ENCODE peak calls at places on chromosomes 5 and 9, in eight cellular contexts. One of them, this sample, is unnamed.

GRCh38 chr9:1210954-1211353 is 160.8 kb downstream of the DMRT2 start:
- DNase-seq in EH: peak; percentile 46
- DNase-seq in activated T-cell treated with anti-CD3 and anti-CD28 coated beads, Interleukin-2, amount 50 U/mL, for 48 hours: no peak
- DNase-seq in GM10248: no peak
- DNase-seq in MCF 10A: no peak
- DNase-seq in activated T-helper 2 cell treated with anti-CD3 and anti-CD28 coated beads, Interferon-gamma antibody, Interleukin-2, Interleukin-4, amounts not matched to agents 10 μg/mL and 5 μg/mL and 100 μg/mL, durations not matched to agents 14 hours and 24 hours and 36 hours: no peak
- DNase-seq in T-cell: no peak
- DNase-seq in myocyte: no peak
- DNase-seq in this sample: no peak

GRCh38 chr5:114467141-114467540 is 105.3 kb downstream of the KCNN2 start:
- DNase-seq in MCF 10A: no peak
- DNase-seq in GM10248: no peak
- DNase-seq in myocyte: no peak
- DNase-seq in T-cell: no peak
- DNase-seq in activated T-cell treated with anti-CD3 and anti-CD28 coated beads, Interleukin-2, amount 50 U/mL, for 48 hours: no peak
- DNase-seq in activated T-helper 2 cell treated with anti-CD3 and anti-CD28 coated beads, Interferon-gamma antibody, Interleukin-2, Interleukin-4, amounts not matched to agents 10 μg/mL and 5 μg/mL and 100 μg/mL, durations not matched to agents 14 hours and 24 hours and 36 hours: no peak
- DNase-seq in EH: peak; percentile 59
- DNase-seq in this sample: no peak

GRCh38 chr5:147858520-147858919 is 20.0 kb upstream of the SCGB3A2 start:
- DNase-seq in activated T-cell treated with anti-CD3 and anti-CD28 coated beads, Interleukin-2, amount 50 U/mL, for 48 hours: no peak
- DNase-seq in MCF 10A: no peak
- DNase-seq in activated T-helper 2 cell treated with anti-CD3 and anti-CD28 coated beads, Interferon-gamma antibody, Interleukin-2, Interleukin-4, amounts not matched to agents 10 μg/mL and 5 μg/mL and 100 μg/mL, durations not matched to agents 14 hours and 24 hours and 36 hours: no peak
- DNase-seq in EH: no peak
- DNase-seq in myocyte: no peak
- DNase-seq in GM10248: no peak
- DNase-seq in T-cell: no peak
- DNase-seq in this sample: no peak

GRCh38 chr9:86434039-86434726 is 80.0 kb upstream of the TUT7 start:
- DNase-seq in MCF 10A: peak; percentile 56
- DNase-seq in activated T-helper 2 cell treated with anti-CD3 and anti-CD28 coated beads, Interferon-gamma antibody, Interleukin-2, Interleukin-4, amounts not matched to agents 10 μg/mL and 5 μg/mL and 100 μg/mL, durations not matched to agents 14 hours and 24 hours and 36 hours: no peak
- DNase-seq in T-cell: no peak
- DNase-seq in EH: peak; percentile 72
- DNase-seq in activated T-cell treated with anti-CD3 and anti-CD28 coated beads, Interleukin-2, amount 50 U/mL, for 48 hours: no peak
- DNase-seq in myocyte: peak; percentile 96
- DNase-seq in GM10248: peak; percentile 48
- DNase-seq in this sample: peak; percentile 41

GRCh38 chr5:61596265-61596664 is 264.2 kb downstream of the ZSWIM6 start:
- DNase-seq in GM10248: no peak
- DNase-seq in EH: no peak
- DNase-seq in T-cell: no peak
- DNase-seq in MCF 10A: no peak
- DNase-seq in activated T-cell treated with anti-CD3 and anti-CD28 coated beads, Interleukin-2, amount 50 U/mL, for 48 hours: no peak
- DNase-seq in activated T-helper 2 cell treated with anti-CD3 and anti-CD28 coated beads, Interferon-gamma antibody, Interleukin-2, Interleukin-4, amounts not matched to agents 10 μg/mL and 5 μg/mL and 100 μg/mL, durations not matched to agents 14 hours and 24 hours and 36 hours: no peak
- DNase-seq in myocyte: no peak
- DNase-seq in this sample: no peak

GRCh38 chr5:145157841-145158240 is 677.3 kb downstream of the PRELID2 start:
- DNase-seq in T-cell: no peak
- DNase-seq in activated T-cell treated with anti-CD3 and anti-CD28 coated beads, Interleukin-2, amount 50 U/mL, for 48 hours: no peak
- DNase-seq in EH: peak; percentile 58
- DNase-seq in MCF 10A: no peak
- DNase-seq in myocyte: no peak
- DNase-seq in activated T-helper 2 cell treated with anti-CD3 and anti-CD28 coated beads, Interferon-gamma antibody, Interleukin-2, Interleukin-4, amounts not matched to agents 10 μg/mL and 5 μg/mL and 100 μg/mL, durations not matched to agents 14 hours and 24 hours and 36 hours: no peak
- DNase-seq in GM10248: no peak
- DNase-seq in this sample: no peak

GRCh38 chr9:34463098-34463900 is 4.7 kb downstream of the DNAI1 start:
- DNase-seq in myocyte: no peak
- DNase-seq in MCF 10A: peak; percentile 89
- DNase-seq in activated T-helper 2 cell treated with anti-CD3 and anti-CD28 coated beads, Interferon-gamma antibody, Interleukin-2, Interleukin-4, amounts not matched to agents 10 μg/mL and 5 μg/mL and 100 μg/mL, durations not matched to agents 14 hours and 24 hours and 36 hours: no peak
- DNase-seq in T-cell: no peak
- DNase-seq in activated T-cell treated with anti-CD3 and anti-CD28 coated beads, Interleukin-2, amount 50 U/mL, for 48 hours: peak; percentile 85
- DNase-seq in GM10248: no peak
- DNase-seq in EH: peak; percentile 74
- DNase-seq in this sample: peak; percentile 92

GRCh38 chr9:123724211-123724831 is 205.6 kb downstream of the DENND1A start:
- DNase-seq in activated T-helper 2 cell treated with anti-CD3 and anti-CD28 coated beads, Interferon-gamma antibody, Interleukin-2, Interleukin-4, amounts not matched to agents 10 μg/mL and 5 μg/mL and 100 μg/mL, durations not matched to agents 14 hours and 24 hours and 36 hours: no peak
- DNase-seq in GM10248: no peak
- DNase-seq in activated T-cell treated with anti-CD3 and anti-CD28 coated beads, Interleukin-2, amount 50 U/mL, for 48 hours: no peak
- DNase-seq in EH: peak; percentile 67
- DNase-seq in MCF 10A: peak; percentile 18
- DNase-seq in myocyte: peak; percentile 44
- DNase-seq in T-cell: no peak
- DNase-seq in this sample: no peak

GRCh38 chr9:73153793-73154227 is 2.1 kb downstream of the ANXA1 start:
- DNase-seq in T-cell: no peak
- DNase-seq in GM10248: no peak
- DNase-seq in myocyte: peak; percentile 38
- DNase-seq in MCF 10A: peak; percentile 72
- DNase-seq in activated T-helper 2 cell treated with anti-CD3 and anti-CD28 coated beads, Interferon-gamma antibody, Interleukin-2, Interleukin-4, amounts not matched to agents 10 μg/mL and 5 μg/mL and 100 μg/mL, durations not matched to agents 14 hours and 24 hours and 36 hours: no peak
- DNase-seq in activated T-cell treated with anti-CD3 and anti-CD28 coated beads, Interleukin-2, amount 50 U/mL, for 48 hours: no peak
- DNase-seq in EH: peak; percentile 69
- DNase-seq in this sample: no peak

GRCh38 chr9:98929866-98930265 is 13.8 kb upstream of the COL15A1 start:
- DNase-seq in MCF 10A: peak; percentile 87
- DNase-seq in activated T-cell treated with anti-CD3 and anti-CD28 coated beads, Interleukin-2, amount 50 U/mL, for 48 hours: no peak
- DNase-seq in EH: no peak
- DNase-seq in T-cell: no peak
- DNase-seq in GM10248: no peak
- DNase-seq in myocyte: no peak
- DNase-seq in activated T-helper 2 cell treated with anti-CD3 and anti-CD28 coated beads, Interferon-gamma antibody, Interleukin-2, Interleukin-4, amounts not matched to agents 10 μg/mL and 5 μg/mL and 100 μg/mL, durations not matched to agents 14 hours and 24 hours and 36 hours: no peak
- DNase-seq in this sample: no peak

GRCh38 chr5:141434006-141434405 is 3.7 kb downstream of the PCDHGA12 start:
- DNase-seq in activated T-helper 2 cell treated with anti-CD3 and anti-CD28 coated beads, Interferon-gamma antibody, Interleukin-2, Interleukin-4, amounts not matched to agents 10 μg/mL and 5 μg/mL and 100 μg/mL, durations not matched to agents 14 hours and 24 hours and 36 hours: no peak
- DNase-seq in activated T-cell treated with anti-CD3 and anti-CD28 coated beads, Interleukin-2, amount 50 U/mL, for 48 hours: no peak
- DNase-seq in myocyte: no peak
- DNase-seq in EH: peak; percentile 43
- DNase-seq in T-cell: no peak
- DNase-seq in MCF 10A: no peak
- DNase-seq in GM10248: no peak
- DNase-seq in this sample: no peak

GRCh38 chr9:21653589-21653988 is 148.8 kb upstream of the MTAP start:
- DNase-seq in activated T-helper 2 cell treated with anti-CD3 and anti-CD28 coated beads, Interferon-gamma antibody, Interleukin-2, Interleukin-4, amounts not matched to agents 10 μg/mL and 5 μg/mL and 100 μg/mL, durations not matched to agents 14 hours and 24 hours and 36 hours: no peak
- DNase-seq in EH: no peak
- DNase-seq in myocyte: no peak
- DNase-seq in activated T-cell treated with anti-CD3 and anti-CD28 coated beads, Interleukin-2, amount 50 U/mL, for 48 hours: no peak
- DNase-seq in GM10248: no peak
- DNase-seq in T-cell: no peak
- DNase-seq in MCF 10A: no peak
- DNase-seq in this sample: no peak

GRCh38 chr5:83149671-83150070 is 72.3 kb downstream of the XRCC4 start:
- DNase-seq in MCF 10A: peak; percentile 0
- DNase-seq in activated T-cell treated with anti-CD3 and anti-CD28 coated beads, Interleukin-2, amount 50 U/mL, for 48 hours: no peak
- DNase-seq in EH: peak; percentile 33
- DNase-seq in myocyte: no peak
- DNase-seq in T-cell: no peak
- DNase-seq in activated T-helper 2 cell treated with anti-CD3 and anti-CD28 coated beads, Interferon-gamma antibody, Interleukin-2, Interleukin-4, amounts not matched to agents 10 μg/mL and 5 μg/mL and 100 μg/mL, durations not matched to agents 14 hours and 24 hours and 36 hours: no peak
- DNase-seq in GM10248: no peak
- DNase-seq in this sample: no peak

GRCh38 chr5:141492168-141492885 is 3.4 kb downstream of the PCDHGC5 start:
- DNase-seq in activated T-cell treated with anti-CD3 and anti-CD28 coated beads, Interleukin-2, amount 50 U/mL, for 48 hours: peak; percentile 43
- DNase-seq in T-cell: no peak
- DNase-seq in EH: no peak
- DNase-seq in MCF 10A: no peak
- DNase-seq in myocyte: no peak
- DNase-seq in activated T-helper 2 cell treated with anti-CD3 and anti-CD28 coated beads, Interferon-gamma antibody, Interleukin-2, Interleukin-4, amounts not matched to agents 10 μg/mL and 5 μg/mL and 100 μg/mL, durations not matched to agents 14 hours and 24 hours and 36 hours: no peak
- DNase-seq in GM10248: peak; percentile 63
- DNase-seq in this sample: no peak

GRCh38 chr9:85408494-85408893 is 333.3 kb downstream of the AGTPBP1 start:
- DNase-seq in T-cell: no peak
- DNase-seq in GM10248: no peak
- DNase-seq in MCF 10A: no peak
- DNase-seq in EH: no peak
- DNase-seq in myocyte: no peak
- DNase-seq in activated T-cell treated with anti-CD3 and anti-CD28 coated beads, Interleukin-2, amount 50 U/mL, for 48 hours: no peak
- DNase-seq in activated T-helper 2 cell treated with anti-CD3 and anti-CD28 coated beads, Interferon-gamma antibody, Interleukin-2, Interleukin-4, amounts not matched to agents 10 μg/mL and 5 μg/mL and 100 μg/mL, durations not matched to agents 14 hours and 24 hours and 36 hours: no peak
- DNase-seq in this sample: no peak

GRCh38 chr5:96195053-96195452 is 233.4 kb upstream of the ELL2 start:
- DNase-seq in activated T-helper 2 cell treated with anti-CD3 and anti-CD28 coated beads, Interferon-gamma antibody, Interleukin-2, Interleukin-4, amounts not matched to agents 10 μg/mL and 5 μg/mL and 100 μg/mL, durations not matched to agents 14 hours and 24 hours and 36 hours: no peak
- DNase-seq in T-cell: no peak
- DNase-seq in MCF 10A: no peak
- DNase-seq in activated T-cell treated with anti-CD3 and anti-CD28 coated beads, Interleukin-2, amount 50 U/mL, for 48 hours: no peak
- DNase-seq in GM10248: no peak
- DNase-seq in myocyte: no peak
- DNase-seq in EH: peak; percentile 63
- DNase-seq in this sample: no peak

GRCh38 chr5:151622367-151623097 is 31.4 kb upstream of the FAT2 start:
- DNase-seq in myocyte: no peak
- DNase-seq in activated T-cell treated with anti-CD3 and anti-CD28 coated beads, Interleukin-2, amount 50 U/mL, for 48 hours: no peak
- DNase-seq in MCF 10A: peak; percentile 82
- DNase-seq in activated T-helper 2 cell treated with anti-CD3 and anti-CD28 coated beads, Interferon-gamma antibody, Interleukin-2, Interleukin-4, amounts not matched to agents 10 μg/mL and 5 μg/mL and 100 μg/mL, durations not matched to agents 14 hours and 24 hours and 36 hours: no peak
- DNase-seq in T-cell: no peak
- DNase-seq in EH: peak; percentile 39
- DNase-seq in GM10248: no peak
- DNase-seq in this sample: no peak

GRCh38 chr5:159458217-159458711 is 128.0 kb upstream of the IL12B start:
- DNase-seq in EH: no peak
- DNase-seq in GM10248: peak; percentile 38
- DNase-seq in MCF 10A: no peak
- DNase-seq in activated T-cell treated with anti-CD3 and anti-CD28 coated beads, Interleukin-2, amount 50 U/mL, for 48 hours: peak; percentile 58
- DNase-seq in activated T-helper 2 cell treated with anti-CD3 and anti-CD28 coated beads, Interferon-gamma antibody, Interleukin-2, Interleukin-4, amounts not matched to agents 10 μg/mL and 5 μg/mL and 100 μg/mL, durations not matched to agents 14 hours and 24 hours and 36 hours: no peak
- DNase-seq in T-cell: no peak
- DNase-seq in myocyte: no peak
- DNase-seq in this sample: no peak